ENCODE peak calls at places on chromosomes 2 and 18, in six cellular contexts. L is K562, R is upper lobe of left lung, H is HepG2, S is GM12878, T is HCT116. G is an unnamed sample.

GRCh38 chr2:221197223-221197622 is 374.9 kb downstream of the EPHA4 start:
- ATAC-seq in L (no peak), R (no peak), H (no peak), S (no peak), T (no peak), G (no peak)

GRCh38 chr2:195626507-195626906 is 30.5 kb upstream of the SLC39A10 start:
- ATAC-seq in L (no peak), R (no peak), H (no peak), S (no peak), T (no peak), G (no peak)

GRCh38 chr2:46923011-46923669 is 7.5 kb upstream of the MCFD2 start:
- ATAC-seq in L (no peak), R (no peak), H (peak; percentile 23), S (no peak), T (peak; percentile 62), G (no peak)

GRCh38 chr2:149059822-149060221 is 21.3 kb downstream of the LYPD6B start:
- ATAC-seq in L (no peak), R (peak; percentile 66), H (no peak), S (no peak), T (no peak), G (no peak)

GRCh38 chr2:187338679-187339121 is 109.4 kb downstream of the CALCRL start:
- ATAC-seq in L (no peak), R (peak; percentile 65), H (peak; percentile 66), S (peak; percentile 65), T (no peak), G (no peak)

GRCh38 chr2:129689600-129689999 is 289.9 kb upstream of the RAB6C start:
- ATAC-seq in L (no peak), R (no peak), H (no peak), S (no peak), T (no peak), G (no peak)

GRCh38 chr18:33579147-33579867 is 1.3 kb downstream of the ASXL3 start:
- ATAC-seq in L (no peak), R (no peak), H (peak; percentile 40), S (no peak), T (no peak), G (peak; percentile 11)

GRCh38 chr2:44578401-44579135 is 216.8 kb downstream of the CAMKMT start:
- ATAC-seq in L (no peak), R (no peak), H (no peak), S (peak; percentile 95), T (no peak), G (no peak)

GRCh38 chr18:58793361-58793760 is 71.3 kb upstream of the ZNF532 start:
- ATAC-seq in L (no peak), R (no peak), H (no peak), S (no peak), T (no peak), G (peak; percentile 61)

GRCh38 chr2:23661276-23662050 is 265.5 kb downstream of the ATAD2B start:
- ATAC-seq in L (no peak), R (no peak), H (no peak), S (no peak), T (no peak), G (no peak)

GRCh38 chr2:68449395-68449678 is 17.8 kb downstream of the FBXO48 start:
- ATAC-seq in L (no peak), R (no peak), H (peak; percentile 27), S (no peak), T (no peak), G (no peak)

GRCh38 chr2:20052872-20053281 is 1.4 kb upstream of the LAPTM4A start:
- ATAC-seq in L (peak; percentile 68), R (peak; percentile 67), H (no peak), S (no peak), T (no peak), G (no peak)

GRCh38 chr18:65458871-65459270 is 291.9 kb upstream of the CDH7 start:
- ATAC-seq in L (no peak), R (no peak), H (no peak), S (no peak), T (no peak), G (no peak)

GRCh38 chr18:48734460-48734859 is 195.6 kb downstream of the CTIF start:
- ATAC-seq in L (no peak), R (no peak), H (no peak), S (no peak), T (no peak), G (no peak)

GRCh38 chr18:48735070-48735676 is 196.3 kb downstream of the CTIF start:
- ATAC-seq in L (peak; percentile 27), R (no peak), H (no peak), S (no peak), T (peak; percentile 68), G (no peak)

GRCh38 chr18:48732767-48733424 is 194.1 kb downstream of the CTIF start:
- ATAC-seq in L (peak; percentile 76), R (no peak), H (no peak), S (peak; percentile 83), T (no peak), G (no peak)

GRCh38 chr18:48735856-48736255 is 197.0 kb downstream of the CTIF start:
- ATAC-seq in L (no peak), R (no peak), H (no peak), S (no peak), T (no peak), G (no peak)

DNA sequence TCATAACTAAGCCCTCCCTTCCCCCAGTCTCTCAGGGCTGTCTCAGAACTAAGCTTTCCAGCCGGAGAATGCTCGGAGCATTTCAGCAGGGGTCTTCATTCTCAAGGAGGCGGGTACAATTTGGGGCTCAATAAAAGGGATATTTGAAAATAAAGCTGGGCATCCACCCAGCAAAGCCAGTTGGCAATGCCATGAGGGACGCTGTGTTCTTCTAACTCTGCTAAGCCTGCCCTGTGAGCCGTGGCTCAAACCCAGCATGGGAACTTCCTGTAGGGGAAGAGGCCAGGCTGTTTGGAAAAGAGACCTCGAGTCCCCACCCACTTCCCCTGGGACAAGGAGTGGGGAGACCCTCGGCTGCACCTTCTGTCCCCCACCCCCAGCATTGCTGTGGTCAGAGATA is 195.0 kb downstream of the CTIF start:
- ATAC-seq in L (no peak), R (no peak), H (no peak), S (no peak), T (no peak), G (no peak)
- H3K4me3 ChIP-seq in L (no peak overlapping the region), R (no peak overlapping the region), H (no peak overlapping the region), S (no peak overlapping the region), T (no peak overlapping the region), G (no peak overlapping the region)

DNA sequence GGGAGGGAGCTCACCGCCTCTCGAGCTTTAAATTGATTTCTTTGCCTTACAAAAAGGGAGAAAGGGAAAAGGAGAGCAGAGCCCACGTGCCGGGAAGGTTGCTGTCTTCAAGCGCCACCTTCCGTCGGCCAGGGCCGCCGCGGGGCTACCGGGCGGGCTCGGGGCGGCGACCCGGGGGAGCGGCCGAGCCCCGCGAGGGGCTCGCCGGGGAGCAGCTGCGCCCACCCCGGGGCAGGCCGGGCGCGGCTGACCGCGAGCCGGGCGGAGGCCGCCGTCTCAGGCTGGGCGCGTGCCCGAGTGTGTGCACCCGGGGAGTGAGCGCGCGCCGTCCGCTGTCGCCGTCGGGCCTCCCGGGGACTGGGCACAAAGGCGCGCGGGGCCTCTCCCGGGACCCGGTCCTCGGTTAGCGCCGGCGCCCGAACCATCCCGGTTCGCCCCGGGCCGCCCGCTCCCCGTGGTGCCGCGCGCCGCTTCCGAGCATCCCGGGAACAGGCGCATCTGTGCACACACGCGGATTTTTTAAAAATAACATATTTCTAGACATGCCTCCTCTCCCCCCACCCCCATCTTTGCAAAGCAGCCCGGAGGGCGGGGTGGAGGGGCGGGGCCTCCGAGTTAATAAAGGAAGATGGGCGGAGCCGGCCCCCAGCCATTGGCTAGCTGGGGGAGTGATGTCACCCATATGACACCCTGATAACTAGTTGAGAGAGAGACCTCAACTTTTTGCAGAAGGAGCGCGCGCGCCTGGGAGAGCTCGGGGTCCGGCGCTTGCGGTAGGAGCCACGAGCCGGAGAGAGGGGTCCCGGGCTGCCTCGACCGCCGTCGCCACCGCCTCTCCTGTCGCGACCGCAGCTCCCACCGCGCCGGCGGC is at the start of gene SOX11:
- ATAC-seq in L (no peak), R (no peak), H (no peak), S (no peak), T (no peak), G (peak; percentile 49)
- TF ChIP-seq POLR2A in L (no peak), R (no peak), H (no peak), S (no peak), T (no peak), G (no peak)

GRCh38 chr2:102678442-102678841 is 59.1 kb downstream of the SLC9A2 start:
- ATAC-seq in L (no peak), R (no peak), H (no peak), S (no peak), T (no peak), G (no peak)

GRCh38 chr2:102677219-102678215 is 58.2 kb downstream of the SLC9A2 start:
- ATAC-seq in L (no peak), R (no peak), H (no peak), S (no peak), T (no peak), G (no peak)

GRCh38 chr2:102672124-102672786 is 52.9 kb downstream of the SLC9A2 start:
- ATAC-seq in L (no peak), R (no peak), H (no peak), S (peak; percentile 45), T (no peak), G (no peak)

GRCh38 chr2:102674370-102674769 is 55.0 kb downstream of the SLC9A2 start:
- ATAC-seq in L (no peak), R (no peak), H (no peak), S (no peak), T (no peak), G (no peak)

GRCh38 chr2:102674836-102675235 is 55.5 kb downstream of the SLC9A2 start:
- ATAC-seq in L (peak; percentile 67), R (no peak), H (no peak), S (no peak), T (no peak), G (no peak)
- TF ChIP-seq POLR2AphosphoS5 in L (no peak), R (no peak), H (no peak), S (no peak), T (no peak), G (no peak)

GRCh38 chr2:106115665-106116064 is 78.4 kb downstream of the UXS1 start:
- ATAC-seq in L (peak; percentile 8), R (no peak), H (no peak), S (no peak), T (no peak), G (no peak)

GRCh38 chr2:106115250-106115649 is 78.9 kb downstream of the UXS1 start:
- ATAC-seq in L (peak; percentile 99), R (no peak), H (peak; percentile 77), S (peak; percentile 52), T (peak; percentile 92), G (no peak)

GRCh38 chr2:106111882-106112571 is 82.1 kb downstream of the UXS1 start:
- ATAC-seq in L (no peak), R (no peak), H (no peak), S (no peak), T (no peak), G (no peak)

GRCh38 chr2:106116248-106116647 is 77.9 kb downstream of the UXS1 start:
- ATAC-seq in L (no peak), R (no peak), H (no peak), S (no peak), T (no peak), G (no peak)

DNA sequence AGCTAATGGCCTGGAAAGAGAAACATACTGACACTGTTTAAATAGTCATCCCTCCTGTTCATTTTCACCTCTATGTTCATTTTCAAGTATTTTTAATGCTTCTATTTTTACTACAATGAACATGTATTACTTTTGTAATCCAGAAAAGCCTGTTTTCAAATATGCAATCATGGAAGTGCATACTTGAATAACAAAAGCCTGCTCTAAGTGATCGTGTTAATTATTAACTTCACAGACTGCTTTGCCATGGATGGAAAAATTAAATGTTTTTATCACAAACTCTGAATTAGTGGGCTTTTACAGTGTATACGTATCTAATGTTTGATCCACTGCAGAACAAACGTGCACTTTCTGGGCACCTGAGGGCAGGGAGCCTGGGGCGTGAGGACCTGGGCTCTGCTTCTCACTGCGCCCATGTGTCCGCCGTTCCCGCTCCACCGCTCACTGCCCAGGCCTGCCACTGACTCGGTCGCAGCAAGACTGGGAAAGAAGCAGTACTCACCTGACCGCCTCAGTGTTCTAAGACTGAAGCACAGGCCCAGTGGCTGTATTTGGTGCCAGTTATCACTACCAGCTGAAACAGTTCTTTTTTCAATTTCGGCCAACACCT is 80.6 kb downstream of the UXS1 start:
- ATAC-seq in L (no peak), R (peak; percentile 59), H (no peak), S (no peak), T (no peak), G (no peak)
- H3K4me3 ChIP-seq in L (no peak overlapping the region), R (no peak overlapping the region), H (no peak overlapping the region), S (no peak overlapping the region), T (no peak overlapping the region), G (no peak overlapping the region)

G was measured in gastroesophageal sphincter.